ENCODE peak calls at places on chromosomes 13 and 19, in six cellular contexts. One of them, this sample, is unnamed.

GRCh38 chr13:41934994-41935393 is 25.9 kb downstream of the VWA8 start:
- DNase-seq in OCI-LY7: no peak
- DNase-seq in CD8-positive, alpha-beta T cell: no peak
- DNase-seq in heart left ventricle: no peak
- DNase-seq in AG09309: no peak
- DNase-seq in AG04450: no peak
- DNase-seq in this sample: no peak

GRCh38 chr19:1647664-1648155 is 4.7 kb downstream of the TCF3 start:
- DNase-seq in OCI-LY7: peak; percentile 46
- DNase-seq in AG04450: no peak
- DNase-seq in CD8-positive, alpha-beta T cell: no peak
- DNase-seq in AG09309: no peak
- DNase-seq in heart left ventricle: peak; percentile 30
- DNase-seq in this sample: no peak

GRCh38 chr19:49687566-49688316 is 1.7 kb upstream of the ADM5 start:
- DNase-seq in AG04450: no peak
- DNase-seq in OCI-LY7: no peak
- DNase-seq in AG09309: no peak
- DNase-seq in heart left ventricle: no peak
- DNase-seq in CD8-positive, alpha-beta T cell: no peak
- DNase-seq in this sample: no peak

GRCh38 chr13:92843549-92843948 is 383.1 kb upstream of the GPC6 start:
- DNase-seq in AG09309: no peak
- DNase-seq in AG04450: peak; percentile 4
- DNase-seq in OCI-LY7: no peak
- DNase-seq in heart left ventricle: no peak
- DNase-seq in CD8-positive, alpha-beta T cell: no peak
- DNase-seq in this sample: peak; percentile 76

GRCh38 chr13:94712812-94713555 is 639 bp upstream of the SOX21 start:
- DNase-seq in AG04450: no peak
- DNase-seq in AG09309: peak; percentile 13
- DNase-seq in OCI-LY7: no peak
- DNase-seq in CD8-positive, alpha-beta T cell: no peak
- DNase-seq in heart left ventricle: no peak
- DNase-seq in this sample: no peak

GRCh38 chr19:52397310-52398090 is at the start of gene ZNF528:
- DNase-seq in OCI-LY7: no peak
- DNase-seq in heart left ventricle: peak; percentile 99
- DNase-seq in AG09309: peak; percentile 55
- DNase-seq in CD8-positive, alpha-beta T cell: peak; percentile 95
- DNase-seq in AG04450: peak; percentile 88
- DNase-seq in this sample: peak; percentile 56

GRCh38 chr13:65964672-65965071 is 1265.5 kb downstream of the PCDH9 start:
- DNase-seq in heart left ventricle: no peak
- DNase-seq in AG09309: no peak
- DNase-seq in CD8-positive, alpha-beta T cell: no peak
- DNase-seq in AG04450: no peak
- DNase-seq in OCI-LY7: no peak
- DNase-seq in this sample: no peak

GRCh38 chr19:52398091-52398461 is 427 bp downstream of the ZNF528 start:
- DNase-seq in heart left ventricle: no peak
- DNase-seq in CD8-positive, alpha-beta T cell: no peak
- DNase-seq in AG04450: no peak
- DNase-seq in OCI-LY7: no peak
- DNase-seq in AG09309: no peak
- DNase-seq in this sample: no peak

GRCh38 chr19:33705860-33706259 is 84.1 kb downstream of the CHST8 start:
- DNase-seq in CD8-positive, alpha-beta T cell: no peak
- DNase-seq in AG04450: no peak
- DNase-seq in AG09309: no peak
- DNase-seq in OCI-LY7: no peak
- DNase-seq in heart left ventricle: no peak
- DNase-seq in this sample: no peak

GRCh38 chr19:18156841-18157464 is 4.0 kb downstream of the PIK3R2 start:
- DNase-seq in OCI-LY7: no peak
- DNase-seq in AG04450: peak; percentile 58
- DNase-seq in heart left ventricle: peak; percentile 93
- DNase-seq in CD8-positive, alpha-beta T cell: no peak
- DNase-seq in AG09309: peak; percentile 5
- DNase-seq in this sample: no peak

GRCh38 chr13:33787051-33787591 is 30.8 kb upstream of the RFC3 start:
- DNase-seq in AG04450: no peak
- DNase-seq in AG09309: no peak
- DNase-seq in CD8-positive, alpha-beta T cell: no peak
- DNase-seq in heart left ventricle: no peak
- DNase-seq in OCI-LY7: peak; percentile 53
- DNase-seq in this sample: no peak

GRCh38 chr13:44934724-44935123 is 54.5 kb downstream of the NUFIP1 start:
- DNase-seq in AG04450: no peak
- DNase-seq in AG09309: peak; percentile 52
- DNase-seq in heart left ventricle: no peak
- DNase-seq in OCI-LY7: no peak
- DNase-seq in CD8-positive, alpha-beta T cell: no peak
- DNase-seq in this sample: peak; percentile 31

GRCh38 chr19:51742736-51743288 is 8.9 kb downstream of the FPR1 start:
- DNase-seq in OCI-LY7: no peak
- DNase-seq in CD8-positive, alpha-beta T cell: no peak
- DNase-seq in AG09309: peak; percentile 57
- DNase-seq in heart left ventricle: no peak
- DNase-seq in AG04450: no peak
- DNase-seq in this sample: peak; percentile 58

GRCh38 chr19:29705706-29706105 is 9.4 kb downstream of the C19orf12 start:
- DNase-seq in AG09309: no peak
- DNase-seq in AG04450: no peak
- DNase-seq in heart left ventricle: no peak
- DNase-seq in CD8-positive, alpha-beta T cell: no peak
- DNase-seq in OCI-LY7: no peak
- DNase-seq in this sample: no peak

GRCh38 chr19:10335149-10336053 is 2.1 kb upstream of the RAVER1 start:
- DNase-seq in CD8-positive, alpha-beta T cell: no peak
- DNase-seq in AG09309: no peak
- DNase-seq in heart left ventricle: no peak
- DNase-seq in AG04450: no peak
- DNase-seq in OCI-LY7: no peak
- DNase-seq in this sample: no peak

GRCh38 chr19:57465680-57466381 is 8.9 kb upstream of the VN1R1 start:
- DNase-seq in AG09309: no peak
- DNase-seq in heart left ventricle: no peak
- DNase-seq in OCI-LY7: peak; percentile 74
- DNase-seq in CD8-positive, alpha-beta T cell: no peak
- DNase-seq in AG04450: no peak
- DNase-seq in this sample: no peak

GRCh38 chr19:15280915-15281683 is 48.9 kb upstream of the EPHX3 start:
- DNase-seq in AG09309: peak; percentile 54
- DNase-seq in AG04450: peak; percentile 72
- DNase-seq in CD8-positive, alpha-beta T cell: no peak
- DNase-seq in heart left ventricle: peak; percentile 92
- DNase-seq in OCI-LY7: no peak
- DNase-seq in this sample: peak; percentile 69

GRCh38 chr19:11699931-11700794 is 38.6 kb downstream of the ZNF823 start:
- DNase-seq in AG04450: peak; percentile 2
- DNase-seq in CD8-positive, alpha-beta T cell: no peak
- DNase-seq in OCI-LY7: peak; percentile 54
- DNase-seq in heart left ventricle: no peak
- DNase-seq in AG09309: no peak
- DNase-seq in this sample: no peak

GRCh38 chr19:956747-957451 is 27.2 kb upstream of the WDR18 start:
- DNase-seq in heart left ventricle: no peak
- DNase-seq in CD8-positive, alpha-beta T cell: no peak
- DNase-seq in OCI-LY7: no peak
- DNase-seq in AG04450: no peak
- DNase-seq in AG09309: no peak
- DNase-seq in this sample: no peak

GRCh38 chr13:40550130-40550529 is 116.3 kb downstream of the FOXO1 start:
- DNase-seq in OCI-LY7: no peak
- DNase-seq in AG04450: no peak
- DNase-seq in heart left ventricle: no peak
- DNase-seq in CD8-positive, alpha-beta T cell: no peak
- DNase-seq in AG09309: no peak
- DNase-seq in this sample: no peak

GRCh38 chr13:83881917-83882625 is at the start of gene SLITRK1:
- DNase-seq in heart left ventricle: no peak
- DNase-seq in CD8-positive, alpha-beta T cell: no peak
- DNase-seq in AG09309: no peak
- DNase-seq in AG04450: peak; percentile 42
- DNase-seq in OCI-LY7: no peak
- DNase-seq in this sample: no peak

GRCh38 chr19:32570081-32570785 is 10.8 kb upstream of the PDCD5 start:
- DNase-seq in AG04450: peak; percentile 18
- DNase-seq in AG09309: peak; percentile 13
- DNase-seq in OCI-LY7: peak; percentile 42
- DNase-seq in CD8-positive, alpha-beta T cell: peak; percentile 25
- DNase-seq in heart left ventricle: no peak
- DNase-seq in this sample: no peak

GRCh38 chr19:3573858-3574637 is 1.3 kb downstream of the HMG20B start:
- DNase-seq in CD8-positive, alpha-beta T cell: peak; percentile 42
- DNase-seq in AG09309: peak; percentile 73
- DNase-seq in OCI-LY7: peak; percentile 99
- DNase-seq in AG04450: peak; percentile 75
- DNase-seq in heart left ventricle: peak; percentile 93
- DNase-seq in this sample: peak; percentile 66

GRCh38 chr19:3575949-3576673 is 3.4 kb downstream of the HMG20B start:
- DNase-seq in OCI-LY7: no peak
- DNase-seq in heart left ventricle: no peak
- DNase-seq in CD8-positive, alpha-beta T cell: no peak
- DNase-seq in AG09309: no peak
- DNase-seq in AG04450: no peak
- DNase-seq in this sample: no peak

GRCh38 chr19:3576696-3577443 is 4.1 kb downstream of the HMG20B start:
- DNase-seq in AG09309: no peak
- DNase-seq in AG04450: no peak
- DNase-seq in OCI-LY7: no peak
- DNase-seq in CD8-positive, alpha-beta T cell: no peak
- DNase-seq in heart left ventricle: peak; percentile 82
- DNase-seq in this sample: no peak

GRCh38 chr19:3573162-3573857 is 566 bp downstream of the HMG20B start:
- DNase-seq in CD8-positive, alpha-beta T cell: no peak
- DNase-seq in heart left ventricle: peak; percentile 77
- DNase-seq in AG09309: no peak
- DNase-seq in OCI-LY7: peak; percentile 61
- DNase-seq in AG04450: no peak
- DNase-seq in this sample: no peak

GRCh38 chr19:3575260-3575741 is 2.6 kb downstream of the HMG20B start:
- DNase-seq in OCI-LY7: no peak
- DNase-seq in AG04450: no peak
- DNase-seq in AG09309: no peak
- DNase-seq in CD8-positive, alpha-beta T cell: no peak
- DNase-seq in heart left ventricle: no peak
- DNase-seq in this sample: no peak
- TF ChIP-seq CTCF in OCI-LY7: no peak
- TF ChIP-seq CTCF in AG04450: peak; percentile 27
- TF ChIP-seq CTCF in AG09309: peak; percentile 39
- TF ChIP-seq CTCF in CD8-positive, alpha-beta T cell: no peak
- TF ChIP-seq CTCF in heart left ventricle: no peak
- TF ChIP-seq CTCF in this sample: peak; percentile 46

DNA sequence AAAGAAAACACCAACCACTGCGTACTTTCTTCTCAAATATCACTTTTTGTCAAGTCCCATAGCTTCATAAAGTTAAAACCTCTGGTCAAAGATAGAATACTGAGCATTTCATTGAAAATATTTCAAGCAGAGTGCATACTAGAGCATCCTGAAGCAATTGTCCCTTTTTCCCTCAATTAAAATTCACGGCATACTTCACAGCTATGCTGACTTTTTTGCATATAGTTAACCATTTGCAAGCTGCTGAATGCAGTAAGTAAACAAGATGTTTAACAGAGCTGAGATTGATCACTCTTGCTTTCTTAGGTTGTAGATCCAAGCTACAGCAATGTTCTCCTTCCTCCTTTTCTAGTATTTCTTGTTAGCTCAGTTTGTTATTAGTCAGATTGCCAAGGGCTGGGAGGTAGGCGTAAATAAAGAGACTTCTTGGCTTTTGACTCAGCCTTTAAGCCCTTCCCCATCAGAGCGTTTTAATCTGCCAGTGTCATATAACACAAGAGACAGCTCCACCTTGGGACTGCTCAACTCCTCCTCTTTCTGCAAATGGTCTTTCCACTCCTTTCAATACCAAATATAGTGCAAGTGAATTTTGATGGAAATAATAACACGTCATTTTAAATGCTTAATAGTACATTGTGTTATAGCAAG is at the start of gene SLITRK6:
- DNase-seq in heart left ventricle: no peak
- DNase-seq in AG09309: peak; percentile 7
- DNase-seq in AG04450: peak; percentile 67
- DNase-seq in OCI-LY7: no peak
- DNase-seq in CD8-positive, alpha-beta T cell: no peak
- DNase-seq in this sample: no peak
- H3K4me3 ChIP-seq in heart left ventricle: peak within 1 kb of the TSS; percentile 5
- H3K4me3 ChIP-seq in AG09309: no peak within 1 kb of the TSS
- H3K4me3 ChIP-seq in AG04450: peak within 1 kb of the TSS; percentile 61
- H3K4me3 ChIP-seq in OCI-LY7: no peak within 1 kb of the TSS
- H3K4me3 ChIP-seq in CD8-positive, alpha-beta T cell: no peak within 1 kb of the TSS
- H3K4me3 ChIP-seq in this sample: no peak within 1 kb of the TSS

DNA sequence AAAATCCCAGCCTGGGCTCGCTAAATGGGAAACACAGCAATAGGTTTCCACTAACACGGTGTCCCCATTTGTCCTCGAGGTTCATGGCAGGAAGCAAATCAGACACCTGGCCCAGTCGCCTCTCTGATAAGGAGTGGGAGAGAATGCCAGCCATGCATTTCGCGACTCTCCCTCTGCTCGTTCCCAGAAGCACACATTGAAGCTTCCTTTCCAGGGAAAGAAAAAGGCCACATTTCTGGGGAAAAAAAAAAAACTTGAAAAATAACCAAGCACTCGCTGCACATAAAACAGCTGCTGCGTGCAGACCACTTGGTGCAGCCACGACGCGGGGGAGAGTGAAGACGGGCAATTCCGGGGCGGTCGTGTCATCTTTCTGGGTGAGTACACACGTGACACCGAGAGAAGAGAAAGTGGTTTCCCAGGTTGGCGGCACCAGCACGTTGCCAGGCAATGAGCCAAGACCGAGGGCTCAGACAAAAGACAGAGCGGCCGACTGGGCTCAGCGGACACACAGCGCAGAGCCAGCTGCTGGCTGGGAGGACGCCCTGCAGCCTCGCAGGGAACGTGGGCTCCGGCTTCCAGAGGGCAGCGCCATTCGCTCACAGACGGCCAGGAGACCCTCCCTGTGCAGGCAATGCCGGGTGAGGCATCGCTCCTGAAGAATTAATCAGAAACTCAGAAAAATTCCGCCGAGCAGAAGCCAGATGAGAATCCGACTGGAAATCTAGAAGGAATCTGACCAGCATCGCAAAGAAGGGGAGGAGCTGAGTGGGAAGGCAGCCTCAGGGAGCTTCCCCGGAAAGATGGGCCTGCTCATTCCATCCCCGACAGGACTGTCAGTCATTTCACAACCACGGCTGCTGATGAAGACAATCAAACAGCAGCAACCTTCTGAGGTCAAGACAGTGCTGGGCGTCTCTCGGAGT is 83.2 kb upstream of the IRS2 start:
- DNase-seq in OCI-LY7: no peak
- DNase-seq in CD8-positive, alpha-beta T cell: peak; percentile 3
- DNase-seq in AG04450: peak; percentile 20
- DNase-seq in heart left ventricle: peak; percentile 90
- DNase-seq in AG09309: peak; percentile 5
- DNase-seq in this sample: peak; percentile 41
- TF ChIP-seq CTCF in OCI-LY7: no peak
- TF ChIP-seq CTCF in CD8-positive, alpha-beta T cell: no peak
- TF ChIP-seq CTCF in AG04450: peak; percentile 39
- TF ChIP-seq CTCF in heart left ventricle: peak; percentile 13
- TF ChIP-seq CTCF in AG09309: peak; percentile 24
- TF ChIP-seq CTCF in this sample: peak; percentile 47

DNA sequence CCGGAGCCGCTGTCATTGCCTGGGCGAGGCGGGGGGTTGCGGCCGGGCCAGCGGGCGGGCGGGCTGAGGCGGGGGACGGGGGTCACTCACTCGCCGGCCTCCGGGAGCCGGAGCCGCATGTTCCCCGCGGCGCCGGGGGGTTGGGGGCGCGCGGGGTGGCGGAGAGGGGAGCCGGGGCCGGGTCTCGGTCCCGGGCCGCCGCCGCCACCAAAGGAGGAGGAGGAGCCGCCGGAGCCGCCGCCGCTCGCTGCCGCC is 149 bp downstream of the MED26 start:
- DNase-seq in AG04450: no peak
- DNase-seq in OCI-LY7: no peak
- DNase-seq in AG09309: no peak
- DNase-seq in heart left ventricle: no peak
- DNase-seq in CD8-positive, alpha-beta T cell: no peak
- DNase-seq in this sample: no peak
- H3K4me3 ChIP-seq in AG04450: peak overlapping the region; percentile 91
- H3K4me3 ChIP-seq in OCI-LY7: peak overlapping the region; percentile 99
- H3K4me3 ChIP-seq in AG09309: peak overlapping the region; percentile 87
- H3K4me3 ChIP-seq in heart left ventricle: peak overlapping the region; percentile 75
- H3K4me3 ChIP-seq in CD8-positive, alpha-beta T cell: peak overlapping the region; percentile 89
- H3K4me3 ChIP-seq in this sample: peak overlapping the region; percentile 98